ENCODE peak calls at places on chromosomes 2 and 18, in ten cellular contexts. One of them, this sample, is unnamed.

GRCh38 chr2:11534746-11535484 is 1.1 kb downstream of the GREB1 start:
- DNase-seq in adrenal gland: no peak
- DNase-seq in kidney epithelial cell: no peak
- DNase-seq in mesendoderm: no peak
- DNase-seq in CD4-positive, alpha-beta T cell: no peak
- DNase-seq in sigmoid colon: no peak
- DNase-seq in WERI-Rb-1: no peak
- DNase-seq in neuronal stem cell: no peak
- DNase-seq in neural progenitor cell: peak; percentile 34
- DNase-seq in AG04450: no peak
- DNase-seq in this sample: no peak

GRCh38 chr2:65072181-65072970 is 16.2 kb downstream of the CEP68 start:
- DNase-seq in adrenal gland: no peak
- DNase-seq in kidney epithelial cell: no peak
- DNase-seq in sigmoid colon: no peak
- DNase-seq in WERI-Rb-1: no peak
- DNase-seq in AG04450: no peak
- DNase-seq in neural progenitor cell: no peak
- DNase-seq in CD4-positive, alpha-beta T cell: no peak
- DNase-seq in mesendoderm: no peak
- DNase-seq in neuronal stem cell: no peak
- DNase-seq in this sample: no peak

GRCh38 chr2:102099536-102100293 is 42.8 kb upstream of the IL1R1 start:
- DNase-seq in WERI-Rb-1: no peak
- DNase-seq in CD4-positive, alpha-beta T cell: no peak
- DNase-seq in neuronal stem cell: no peak
- DNase-seq in AG04450: no peak
- DNase-seq in adrenal gland: peak; percentile 73
- DNase-seq in sigmoid colon: no peak
- DNase-seq in mesendoderm: no peak
- DNase-seq in neural progenitor cell: no peak
- DNase-seq in kidney epithelial cell: no peak
- DNase-seq in this sample: no peak

GRCh38 chr2:174780191-174780590 is 15.9 kb upstream of the CHRNA1 start:
- DNase-seq in CD4-positive, alpha-beta T cell: no peak
- DNase-seq in WERI-Rb-1: no peak
- DNase-seq in adrenal gland: no peak
- DNase-seq in mesendoderm: peak; percentile 79
- DNase-seq in kidney epithelial cell: no peak
- DNase-seq in neural progenitor cell: no peak
- DNase-seq in AG04450: no peak
- DNase-seq in neuronal stem cell: no peak
- DNase-seq in sigmoid colon: no peak
- DNase-seq in this sample: no peak

GRCh38 chr2:208570851-208571763 is 164.5 kb downstream of the PTH2R start:
- DNase-seq in sigmoid colon: no peak
- DNase-seq in neuronal stem cell: no peak
- DNase-seq in AG04450: no peak
- DNase-seq in mesendoderm: no peak
- DNase-seq in CD4-positive, alpha-beta T cell: no peak
- DNase-seq in adrenal gland: no peak
- DNase-seq in neural progenitor cell: peak; percentile 7
- DNase-seq in WERI-Rb-1: no peak
- DNase-seq in kidney epithelial cell: no peak
- DNase-seq in this sample: no peak

GRCh38 chr2:215140166-215140707 is 1.8 kb upstream of the ABCA12 start:
- DNase-seq in CD4-positive, alpha-beta T cell: no peak
- DNase-seq in kidney epithelial cell: no peak
- DNase-seq in AG04450: no peak
- DNase-seq in sigmoid colon: no peak
- DNase-seq in mesendoderm: no peak
- DNase-seq in neuronal stem cell: no peak
- DNase-seq in adrenal gland: no peak
- DNase-seq in neural progenitor cell: no peak
- DNase-seq in WERI-Rb-1: no peak
- DNase-seq in this sample: no peak

GRCh38 chr2:20424300-20425290 is 22.3 kb upstream of the RHOB start:
- DNase-seq in neuronal stem cell: no peak
- DNase-seq in CD4-positive, alpha-beta T cell: no peak
- DNase-seq in AG04450: peak; percentile 81
- DNase-seq in kidney epithelial cell: no peak
- DNase-seq in adrenal gland: no peak
- DNase-seq in sigmoid colon: peak; percentile 76
- DNase-seq in neural progenitor cell: no peak
- DNase-seq in WERI-Rb-1: peak; percentile 8
- DNase-seq in mesendoderm: peak; percentile 19
- DNase-seq in this sample: peak; percentile 45

GRCh38 chr2:229129738-229130371 is 141.2 kb downstream of the PID1 start:
- DNase-seq in sigmoid colon: no peak
- DNase-seq in neuronal stem cell: no peak
- DNase-seq in WERI-Rb-1: no peak
- DNase-seq in kidney epithelial cell: no peak
- DNase-seq in neural progenitor cell: no peak
- DNase-seq in adrenal gland: peak; percentile 69
- DNase-seq in AG04450: no peak
- DNase-seq in CD4-positive, alpha-beta T cell: no peak
- DNase-seq in mesendoderm: peak; percentile 49
- DNase-seq in this sample: no peak

GRCh38 chr2:172561270-172561669 is 5.4 kb downstream of the PDK1 start:
- DNase-seq in neural progenitor cell: no peak
- DNase-seq in AG04450: no peak
- DNase-seq in adrenal gland: no peak
- DNase-seq in kidney epithelial cell: no peak
- DNase-seq in WERI-Rb-1: no peak
- DNase-seq in sigmoid colon: no peak
- DNase-seq in neuronal stem cell: no peak
- DNase-seq in CD4-positive, alpha-beta T cell: no peak
- DNase-seq in mesendoderm: no peak
- DNase-seq in this sample: no peak

GRCh38 chr2:174711206-174711605 is 53.1 kb downstream of the CHRNA1 start:
- DNase-seq in neuronal stem cell: no peak
- DNase-seq in adrenal gland: no peak
- DNase-seq in CD4-positive, alpha-beta T cell: no peak
- DNase-seq in kidney epithelial cell: no peak
- DNase-seq in sigmoid colon: no peak
- DNase-seq in WERI-Rb-1: no peak
- DNase-seq in AG04450: peak; percentile 39
- DNase-seq in mesendoderm: peak; percentile 42
- DNase-seq in neural progenitor cell: no peak
- DNase-seq in this sample: peak; percentile 43

DNA sequence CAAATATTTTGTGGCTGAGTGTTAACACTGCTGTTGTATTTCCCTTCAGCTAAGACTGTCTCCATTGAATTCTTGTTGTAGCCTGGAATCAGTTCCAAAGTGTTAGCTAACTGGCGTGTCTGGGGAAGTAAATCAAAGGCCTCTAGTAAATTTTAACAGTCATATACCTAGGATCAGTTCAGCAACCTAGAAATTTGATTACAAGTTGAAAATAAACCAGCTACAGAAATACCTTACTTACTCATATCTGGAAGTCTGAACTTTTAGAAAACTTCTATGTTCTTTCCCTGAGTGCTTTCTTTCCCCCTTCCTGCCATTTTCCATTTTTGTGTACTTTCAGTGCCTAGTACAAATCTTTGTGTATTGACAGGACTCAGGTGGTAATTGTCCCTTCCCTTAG is 396.7 kb upstream of the DCC start:
- DNase-seq in WERI-Rb-1: no peak
- DNase-seq in mesendoderm: no peak
- DNase-seq in sigmoid colon: no peak
- DNase-seq in CD4-positive, alpha-beta T cell: no peak
- DNase-seq in neuronal stem cell: no peak
- DNase-seq in adrenal gland: no peak
- DNase-seq in kidney epithelial cell: no peak
- DNase-seq in AG04450: no peak
- DNase-seq in neural progenitor cell: no peak
- DNase-seq in this sample: no peak
- H3K27me3 ChIP-seq in WERI-Rb-1: no peaks in the 10 kb centered on the region
- H3K27me3 ChIP-seq in mesendoderm: no peaks in the 10 kb centered on the region
- H3K27me3 ChIP-seq in sigmoid colon: no peaks in the 10 kb centered on the region
- H3K27me3 ChIP-seq in CD4-positive, alpha-beta T cell: no peaks in the 10 kb centered on the region
- H3K27me3 ChIP-seq in neuronal stem cell: no peaks in the 10 kb centered on the region
- H3K27me3 ChIP-seq in adrenal gland: no peaks in the 10 kb centered on the region
- H3K27me3 ChIP-seq in kidney epithelial cell: no peaks in the 10 kb centered on the region
- H3K27me3 ChIP-seq in AG04450: no peaks in the 10 kb centered on the region
- H3K27me3 ChIP-seq in neural progenitor cell: no peaks in the 10 kb centered on the region
- H3K27me3 ChIP-seq in this sample: no peaks in the 10 kb centered on the region

GRCh38 chr18:7002107-7002506 is 115.5 kb downstream of the LAMA1 start:
- DNase-seq in neural progenitor cell: peak; percentile 26
- DNase-seq in adrenal gland: no peak
- DNase-seq in CD4-positive, alpha-beta T cell: no peak
- DNase-seq in AG04450: no peak
- DNase-seq in neuronal stem cell: no peak
- DNase-seq in WERI-Rb-1: no peak
- DNase-seq in sigmoid colon: no peak
- DNase-seq in kidney epithelial cell: no peak
- DNase-seq in mesendoderm: peak; percentile 18
- DNase-seq in this sample: no peak

GRCh38 chr18:6997802-6998201 is 119.8 kb downstream of the LAMA1 start:
- DNase-seq in adrenal gland: no peak
- DNase-seq in CD4-positive, alpha-beta T cell: no peak
- DNase-seq in AG04450: no peak
- DNase-seq in kidney epithelial cell: no peak
- DNase-seq in neuronal stem cell: no peak
- DNase-seq in WERI-Rb-1: no peak
- DNase-seq in mesendoderm: no peak
- DNase-seq in neural progenitor cell: no peak
- DNase-seq in sigmoid colon: no peak
- DNase-seq in this sample: no peak

GRCh38 chr18:6994719-6995430 is 122.7 kb downstream of the LAMA1 start:
- DNase-seq in neural progenitor cell: no peak
- DNase-seq in CD4-positive, alpha-beta T cell: no peak
- DNase-seq in mesendoderm: peak; percentile 34
- DNase-seq in neuronal stem cell: no peak
- DNase-seq in WERI-Rb-1: no peak
- DNase-seq in kidney epithelial cell: peak; percentile 54
- DNase-seq in AG04450: no peak
- DNase-seq in adrenal gland: no peak
- DNase-seq in sigmoid colon: no peak
- DNase-seq in this sample: no peak

DNA sequence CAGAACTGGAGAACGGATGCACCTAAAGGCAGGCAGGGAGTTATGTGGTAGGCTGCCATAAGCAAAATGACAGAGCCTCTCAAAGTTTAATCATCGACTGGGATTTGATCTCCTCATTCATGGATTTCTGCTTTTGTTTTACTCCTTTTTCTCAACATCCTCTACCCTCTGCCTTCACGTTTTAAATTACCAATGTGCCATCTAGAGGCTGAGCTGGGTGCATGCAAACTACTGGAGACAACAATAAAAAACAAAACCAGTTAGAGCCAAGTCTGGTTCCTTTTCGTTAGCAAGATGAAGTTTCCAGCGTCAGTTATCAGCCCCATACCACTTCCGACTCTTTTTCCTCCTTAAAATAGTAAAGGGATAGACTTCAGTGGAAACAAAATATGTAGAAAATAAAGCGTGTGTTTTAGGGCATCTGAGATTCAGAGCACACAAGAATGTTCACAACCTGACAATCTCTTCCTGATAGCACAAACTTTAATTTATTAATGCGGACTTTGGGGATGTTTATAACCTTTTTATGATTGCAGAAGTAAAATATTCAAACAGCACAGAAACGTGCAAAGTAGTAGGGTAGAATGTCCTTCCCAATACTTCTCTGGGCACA is 117.0 kb downstream of the LAMA1 start:
- DNase-seq in adrenal gland: no peak
- DNase-seq in CD4-positive, alpha-beta T cell: no peak
- DNase-seq in mesendoderm: peak; percentile 54
- DNase-seq in neural progenitor cell: peak; percentile 31
- DNase-seq in neuronal stem cell: no peak
- DNase-seq in sigmoid colon: no peak
- DNase-seq in AG04450: no peak
- DNase-seq in WERI-Rb-1: no peak
- DNase-seq in kidney epithelial cell: no peak
- DNase-seq in this sample: peak; percentile 16
- H3K27me3 ChIP-seq in adrenal gland: no peaks in the 10 kb centered on the region
- H3K27me3 ChIP-seq in CD4-positive, alpha-beta T cell: no peaks in the 10 kb centered on the region
- H3K27me3 ChIP-seq in mesendoderm: no peaks in the 10 kb centered on the region
- H3K27me3 ChIP-seq in neural progenitor cell: no peaks in the 10 kb centered on the region
- H3K27me3 ChIP-seq in neuronal stem cell: no peaks in the 10 kb centered on the region
- H3K27me3 ChIP-seq in sigmoid colon: no peaks in the 10 kb centered on the region
- H3K27me3 ChIP-seq in AG04450: no peaks in the 10 kb centered on the region
- H3K27me3 ChIP-seq in WERI-Rb-1: no peaks in the 10 kb centered on the region
- H3K27me3 ChIP-seq in kidney epithelial cell: no peaks in the 10 kb centered on the region
- H3K27me3 ChIP-seq in this sample: no peaks in the 10 kb centered on the region

DNA sequence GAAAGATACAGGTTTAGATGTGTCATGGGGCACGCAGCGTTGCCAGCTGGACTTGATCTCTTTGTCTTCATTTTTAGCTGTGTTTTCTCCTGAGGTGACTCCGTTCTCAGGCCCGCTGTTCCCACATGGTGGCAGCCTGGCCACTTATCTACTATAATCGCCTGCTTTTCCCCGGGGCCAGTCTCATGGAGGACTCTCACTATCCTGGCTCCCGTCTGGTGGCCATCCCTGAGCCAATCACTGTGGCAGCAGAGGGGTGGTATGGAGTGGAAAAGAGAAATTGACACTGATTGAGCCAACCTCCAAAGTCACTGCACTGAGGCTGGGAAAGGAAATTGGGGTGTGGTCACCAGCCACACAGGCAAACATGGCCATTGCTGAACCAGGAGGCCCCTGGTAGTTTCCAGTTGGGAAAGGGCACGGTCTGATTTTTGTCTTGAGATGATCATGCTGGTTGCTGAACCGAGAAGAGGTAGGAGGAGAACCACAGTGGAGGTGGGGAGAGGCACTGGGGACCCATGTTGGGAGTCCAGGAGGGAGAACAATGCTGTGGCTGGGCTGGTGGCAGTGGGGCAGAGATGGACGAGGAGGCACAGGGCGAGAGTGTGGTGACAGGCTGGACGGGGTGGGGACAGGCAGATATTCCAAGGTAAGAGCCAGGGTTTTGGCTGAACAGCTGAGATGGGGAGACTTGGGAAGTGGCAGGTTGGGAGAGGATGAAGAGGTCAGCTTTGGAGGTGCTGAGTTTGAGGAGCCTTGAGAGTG is 45.6 kb downstream of the KCNIP3 start:
- DNase-seq in neural progenitor cell: no peak
- DNase-seq in AG04450: no peak
- DNase-seq in WERI-Rb-1: no peak
- DNase-seq in adrenal gland: no peak
- DNase-seq in CD4-positive, alpha-beta T cell: no peak
- DNase-seq in neuronal stem cell: no peak
- DNase-seq in sigmoid colon: peak; percentile 52
- DNase-seq in kidney epithelial cell: no peak
- DNase-seq in mesendoderm: no peak
- DNase-seq in this sample: no peak
- H3K27me3 ChIP-seq in neural progenitor cell: peaks cover 83% of the 10 kb centered on the region
- H3K27me3 ChIP-seq in AG04450: peaks cover 26% of the 10 kb centered on the region
- H3K27me3 ChIP-seq in WERI-Rb-1: peaks cover 3% of the 10 kb centered on the region
- H3K27me3 ChIP-seq in adrenal gland: no peaks in the 10 kb centered on the region
- H3K27me3 ChIP-seq in CD4-positive, alpha-beta T cell: peaks cover 39% of the 10 kb centered on the region
- H3K27me3 ChIP-seq in neuronal stem cell: peaks cover 7% of the 10 kb centered on the region
- H3K27me3 ChIP-seq in sigmoid colon: no peaks in the 10 kb centered on the region
- H3K27me3 ChIP-seq in kidney epithelial cell: no peaks in the 10 kb centered on the region
- H3K27me3 ChIP-seq in mesendoderm: peaks cover 12% of the 10 kb centered on the region
- H3K27me3 ChIP-seq in this sample: peaks cover 14% of the 10 kb centered on the region

DNA sequence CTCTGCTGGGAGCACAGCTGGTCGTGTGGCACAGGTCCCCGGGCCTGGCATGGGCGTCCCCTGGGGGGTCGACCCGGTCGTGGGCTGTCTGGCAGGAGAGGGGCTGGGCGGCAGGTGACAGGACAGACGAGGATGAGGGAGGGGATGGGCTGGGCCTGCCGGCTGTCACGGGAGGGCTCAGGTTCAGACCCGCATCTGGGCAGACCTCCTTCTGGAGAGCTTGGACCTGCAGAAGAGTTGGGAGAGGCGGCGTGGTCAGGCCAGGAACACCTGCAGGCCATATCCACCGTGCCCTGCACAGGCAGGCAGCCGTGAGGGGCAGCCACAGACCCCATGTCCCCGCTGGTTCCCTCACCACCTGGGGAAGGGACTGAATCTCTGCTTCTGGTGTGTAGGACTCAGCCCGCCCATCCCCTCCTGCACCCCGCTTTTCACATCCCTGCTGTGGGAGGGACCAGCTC is 25.5 kb downstream of the AQP12A start:
- DNase-seq in AG04450: no peak
- DNase-seq in neuronal stem cell: no peak
- DNase-seq in kidney epithelial cell: no peak
- DNase-seq in mesendoderm: no peak
- DNase-seq in sigmoid colon: no peak
- DNase-seq in neural progenitor cell: no peak
- DNase-seq in WERI-Rb-1: no peak
- DNase-seq in adrenal gland: no peak
- DNase-seq in CD4-positive, alpha-beta T cell: no peak
- DNase-seq in this sample: no peak
- H3K27me3 ChIP-seq in AG04450: peaks cover 2% of the 10 kb centered on the region
- H3K27me3 ChIP-seq in neuronal stem cell: no peaks in the 10 kb centered on the region
- H3K27me3 ChIP-seq in kidney epithelial cell: peaks cover 2% of the 10 kb centered on the region
- H3K27me3 ChIP-seq in mesendoderm: no peaks in the 10 kb centered on the region
- H3K27me3 ChIP-seq in sigmoid colon: no peaks in the 10 kb centered on the region
- H3K27me3 ChIP-seq in neural progenitor cell: no peaks in the 10 kb centered on the region
- H3K27me3 ChIP-seq in WERI-Rb-1: no peaks in the 10 kb centered on the region
- H3K27me3 ChIP-seq in adrenal gland: no peaks in the 10 kb centered on the region
- H3K27me3 ChIP-seq in CD4-positive, alpha-beta T cell: no peaks in the 10 kb centered on the region
- H3K27me3 ChIP-seq in this sample: no peaks in the 10 kb centered on the region

This sample was measured in brain microvascular endothelial cell.